ENCODE peak calls at places on chromosomes 2 and 18, in nine cellular contexts. N is naive thymus-derived CD4-positive, alpha-beta T cell; I is HuH-7.5; E is lower lobe of right lung; T is HT1080; C is fibroblast of mammary gland; L is WERI-Rb-1; S is NCI-H1092; P is GM04504. X is an unnamed sample.

GRCh38 chr2:211367711-211368110 is 811.3 kb downstream of the CPS1 start:
- DNase-seq in N (no peak), I (no peak), E (no peak), T (peak; percentile 62), C (peak; percentile 7), L (no peak), S (no peak), P (no peak), X (no peak)

GRCh38 chr18:2410688-2411087 is 160.6 kb downstream of the METTL4 start:
- DNase-seq in N (no peak), I (peak; percentile 24), E (no peak), T (peak; percentile 79), C (no peak), L (no peak), S (no peak), P (no peak), X (no peak)

GRCh38 chr2:15355386-15355785 is 205.7 kb downstream of the NBAS start:
- DNase-seq in N (no peak), I (no peak), E (no peak), T (no peak), C (no peak), L (peak; percentile 59), S (no peak), P (no peak), X (no peak)

GRCh38 chr18:10757349-10757748 is 231.5 kb downstream of the NAPG start:
- DNase-seq in N (no peak), I (no peak), E (no peak), T (no peak), C (no peak), L (no peak), S (no peak), P (no peak), X (no peak)

GRCh38 chr2:208062113-208062512 is 36.8 kb upstream of the PLEKHM3 start:
- DNase-seq in N (no peak), I (no peak), E (no peak), T (peak; percentile 23), C (peak; percentile 60), L (peak; percentile 23), S (no peak), P (no peak), X (no peak)

GRCh38 chr2:127007652-127008051 is 99.3 kb downstream of the BIN1 start:
- DNase-seq in N (no peak), I (no peak), E (no peak), T (peak; percentile 81), C (peak; percentile 87), L (no peak), S (no peak), P (peak; percentile 55), X (no peak)

GRCh38 chr2:105919826-105920225 is 175.1 kb downstream of the NCK2 start:
- DNase-seq in N (peak; percentile 52), I (no peak), E (no peak), T (peak; percentile 71), C (peak; percentile 60), L (peak; percentile 29), S (no peak), P (peak; percentile 4), X (no peak)

GRCh38 chr18:73724908-73725307 is 422.7 kb downstream of the FBXO15 start:
- DNase-seq in N (no peak), I (no peak), E (no peak), T (no peak), C (peak; percentile 45), L (no peak), S (peak; percentile 50), P (no peak), X (no peak)

GRCh38 chr2:32491346-32491745 is 134.5 kb downstream of the BIRC6 start:
- DNase-seq in N (no peak), I (no peak), E (no peak), T (no peak), C (no peak), L (no peak), S (no peak), P (no peak), X (no peak)

GRCh38 chr2:65049010-65049639 is 7.1 kb upstream of the CEP68 start:
- DNase-seq in N (no peak), I (no peak), E (no peak), T (no peak), C (no peak), L (no peak), S (no peak), P (no peak), X (no peak)

GRCh38 chr2:230043461-230043860 is 25.3 kb downstream of the SLC16A14 start:
- DNase-seq in N (no peak), I (no peak), E (no peak), T (no peak), C (no peak), L (no peak), S (no peak), P (no peak), X (no peak)

GRCh38 chr18:79477711-79478483 is 82.2 kb downstream of the NFATC1 start:
- DNase-seq in N (no peak), I (no peak), E (no peak), T (no peak), C (no peak), L (no peak), S (no peak), P (no peak), X (no peak)

GRCh38 chr18:74126684-74127482 is 20.8 kb downstream of the FBXO15 start:
- DNase-seq in N (no peak), I (no peak), E (no peak), T (no peak), C (no peak), L (no peak), S (no peak), P (no peak), X (no peak)

GRCh38 chr18:7979714-7980113 is 412.6 kb downstream of the PTPRM start:
- DNase-seq in N (no peak), I (no peak), E (no peak), T (no peak), C (no peak), L (no peak), S (no peak), P (no peak), X (no peak)

GRCh38 chr2:64998658-64999061 is 9.5 kb downstream of the SLC1A4 start:
- DNase-seq in N (no peak), I (no peak), E (no peak), T (peak; percentile 8), C (peak; percentile 26), L (no peak), S (no peak), P (no peak), X (no peak)

GRCh38 chr2:158714420-158714819 is 80.7 kb upstream of the DAPL1 start:
- DNase-seq in N (no peak), I (no peak), E (no peak), T (no peak), C (no peak), L (no peak), S (no peak), P (no peak), X (no peak)

GRCh38 chr2:179636100-179636980 is 225.1 kb downstream of the ZNF385B start:
- DNase-seq in N (no peak), I (no peak), E (no peak), T (no peak), C (no peak), L (no peak), S (no peak), P (no peak), X (no peak)

GRCh38 chr18:57002627-57003026 is 144.3 kb upstream of the BOD1L2 start:
- DNase-seq in N (no peak), I (no peak), E (no peak), T (no peak), C (no peak), L (no peak), S (peak; percentile 67), P (no peak), X (no peak)

GRCh38 chr2:54720563-54720962 is 2.9 kb upstream of the EML6 start:
- DNase-seq in N (no peak), I (no peak), E (no peak), T (no peak), C (peak; percentile 10), L (no peak), S (no peak), P (no peak), X (no peak)

GRCh38 chr2:132849118-132849517 is 179.1 kb upstream of the LYPD1 start:
- DNase-seq in N (no peak), I (no peak), E (no peak), T (peak; percentile 18), C (no peak), L (no peak), S (no peak), P (peak; percentile 3), X (no peak)

GRCh38 chr2:35871672-35872071 is 483.9 kb upstream of the CRIM1 start:
- DNase-seq in N (no peak), I (peak; percentile 7), E (no peak), T (no peak), C (peak; percentile 0), L (peak; percentile 9), S (no peak), P (no peak), X (peak; percentile 23)

GRCh38 chr2:19569300-19569791 is 210.9 kb upstream of the OSR1 start:
- DNase-seq in N (no peak), I (no peak), E (no peak), T (no peak), C (no peak), L (no peak), S (no peak), P (no peak), X (no peak)

GRCh38 chr2:222410534-222410933 is 13.8 kb upstream of the SGPP2 start:
- DNase-seq in N (no peak), I (no peak), E (no peak), T (peak; percentile 66), C (no peak), L (no peak), S (no peak), P (no peak), X (no peak)

GRCh38 chr2:3246928-3247714 is 130.5 kb downstream of the EIPR1 start:
- DNase-seq in N (no peak), I (no peak), E (no peak), T (no peak), C (no peak), L (no peak), S (no peak), P (no peak), X (no peak)